ENCODE peak calls at places on chromosomes 2 and 18, in five cellular contexts. T is suprapubic skin, V is tibial nerve, B is epithelial cell of proximal tubule, I is GM10248. R is an unnamed sample.

GRCh38 chr18:42760290-42760689 is 355.2 kb downstream of the RIT2 start:
- DNase-seq in V (no peak), I (no peak), T (no peak), B (no peak), R (no peak)

GRCh38 chr2:7430869-7431641 is 513.8 kb downstream of the RNF144A start:
- DNase-seq in I (peak), T (peak), B (no peak), V (no peak), R (no peak)

GRCh38 chr18:77857926-77858325 is 608.3 kb downstream of the GALR1 start:
- DNase-seq in B (no peak), I (no peak), V (no peak), T (no peak), R (no peak)

GRCh38 chr18:74507120-74507881 is 11.1 kb downstream of the CNDP2 start:
- DNase-seq in T (no peak), B (no peak), V (no peak), I (no peak), R (no peak)

GRCh38 chr18:77701977-77702376 is 452.3 kb downstream of the GALR1 start:
- DNase-seq in T (no peak), I (no peak), V (no peak), B (no peak), R (no peak)

GRCh38 chr2:46818819-46819218 is 96.8 kb downstream of the MCFD2 start:
- DNase-seq in V (no peak), B (no peak), I (no peak), T (no peak), R (no peak)

GRCh38 chr2:26355038-26355995 is 8.7 kb upstream of the ADGRF3 start:
- DNase-seq in B (no peak), V (no peak), I (no peak), T (no peak), R (no peak)

GRCh38 chr2:71589763-71590162 is 136.4 kb downstream of the DYSF start:
- DNase-seq in V (no peak), I (no peak), T (no peak), B (no peak), R (no peak)

GRCh38 chr2:224389317-224389716 is 12.6 kb downstream of the FAM124B start:
- DNase-seq in I (no peak), V (no peak), B (no peak), T (no peak), R (no peak)

GRCh38 chr2:86382698-86383097 is 45.3 kb upstream of the REEP1 start:
- DNase-seq in B (no peak), V (no peak), T (no peak), I (no peak), R (no peak)

GRCh38 chr2:36965751-36966369 is 476 bp downstream of the STRN start:
- DNase-seq in I (peak), T (no peak), V (no peak), B (no peak), R (peak)

GRCh38 chr2:38708900-38709321 is 42.2 kb downstream of the SRSF7 start:
- DNase-seq in V (no peak), B (no peak), I (no peak), T (no peak), R (no peak)

GRCh38 chr18:55529581-55529980 is 58.4 kb downstream of the TCF4 start:
- DNase-seq in V (no peak), B (no peak), T (no peak), I (no peak), R (no peak)

GRCh38 chr18:8277270-8277669 is 332.0 kb upstream of the RAB12 start:
- DNase-seq in V (no peak), I (no peak), T (no peak), B (no peak), R (no peak)

GRCh38 chr2:191303349-191304005 is 58.3 kb downstream of the MYO1B start:
- DNase-seq in I (no peak), T (no peak), V (no peak), B (no peak), R (no peak)

GRCh38 chr18:67969458-67969857 is 452.9 kb upstream of the DSEL start:
- DNase-seq in V (no peak), B (no peak), I (no peak), T (no peak), R (no peak)

GRCh38 chr2:151367571-151367970 is 10.2 kb downstream of the TNFAIP6 start:
- DNase-seq in B (no peak), V (no peak), T (no peak), I (no peak), R (no peak)

GRCh38 chr2:200625317-200625716 is 39.5 kb downstream of the AOX1 start:
- DNase-seq in V (no peak), I (no peak), T (no peak), B (no peak), R (no peak)

GRCh38 chr18:62894681-62895390 is 179.5 kb downstream of the PHLPP1 start:
- DNase-seq in V (no peak), B (no peak), I (no peak), T (no peak), R (no peak)

GRCh38 chr18:40670991-40671390 is 1284.0 kb upstream of the PIK3C3 start:
- DNase-seq in B (no peak), I (no peak), T (no peak), V (no peak), R (no peak)

GRCh38 chr2:143255899-143256298 is 126.7 kb downstream of the ARHGAP15 start:
- DNase-seq in B (no peak), I (no peak), V (no peak), T (no peak), R (no peak)

GRCh38 chr18:73826098-73826497 is 321.5 kb downstream of the FBXO15 start:
- DNase-seq in V (no peak), T (no peak), B (no peak), I (no peak), R (no peak)

GRCh38 chr2:132400169-132400900 is 16.3 kb upstream of the GPR39 start:
- DNase-seq in I (no peak), T (no peak), B (no peak), V (no peak), R (no peak)

GRCh38 chr2:214774108-214774507 is 35.4 kb downstream of the BARD1 start:
- DNase-seq in I (no peak), V (no peak), T (no peak), B (no peak), R (no peak)

GRCh38 chr2:60707750-60708371 is 48.2 kb upstream of the PAPOLG start:
- DNase-seq in B (no peak), I (peak), T (no peak), V (no peak), R (no peak)

GRCh38 chr2:184596819-184597411 is 1.4 kb upstream of the ZNF804A start:
- DNase-seq in I (no peak), V (no peak), T (no peak), B (peak), R (no peak)

GRCh38 chr2:42113427-42113826 is 55.7 kb upstream of the EML4 start:
- DNase-seq in T (no peak), I (no peak), B (no peak), V (no peak), R (no peak)

GRCh38 chr2:42117182-42117579 is 52.0 kb upstream of the EML4 start:
- DNase-seq in T (no peak), I (no peak), V (no peak), B (no peak), R (no peak)

GRCh38 chr2:42117923-42118758 is 51.0 kb upstream of the EML4 start:
- DNase-seq in B (peak), T (no peak), V (no peak), I (no peak), R (no peak)

GRCh38 chr2:42116195-42117181 is 52.7 kb upstream of the EML4 start:
- DNase-seq in T (no peak), I (no peak), V (no peak), B (no peak), R (no peak)

GRCh38 chr2:42115588-42115987 is 53.6 kb upstream of the EML4 start:
- DNase-seq in I (no peak), V (no peak), T (no peak), B (no peak), R (no peak)
- TF ChIP-seq CTCF in I (no peak), V (no peak), T (no peak), B (no peak), R (no peak)

GRCh38 chr18:48949606-48950535 is 894 bp downstream of the SMAD7 start:
- DNase-seq in T (no peak), I (peak), V (no peak), B (no peak), R (peak)
- TF ChIP-seq CTCF in T (no peak), I (peak), V (no peak), B (no peak), R (no peak)

DNA sequence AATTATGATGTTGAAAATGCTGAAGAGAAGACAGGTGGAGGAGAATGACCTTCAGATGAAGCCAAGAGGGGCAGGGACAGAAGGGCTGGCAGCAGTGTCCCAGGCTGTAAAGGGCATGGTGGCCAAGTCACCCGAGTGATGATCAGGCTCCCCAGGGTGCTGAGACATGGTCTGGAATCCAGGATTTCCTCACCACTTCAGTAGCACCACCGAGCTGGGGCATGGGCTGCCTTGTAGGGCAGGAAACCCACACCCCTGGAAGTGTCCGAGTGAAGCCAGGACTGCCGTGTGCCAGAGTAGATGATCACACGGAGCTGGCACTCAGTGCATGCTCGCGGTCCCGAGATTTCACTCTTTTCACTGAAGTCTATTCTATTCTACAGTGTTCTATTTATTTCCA is 92.5 kb downstream of the SEPTIN10 start:
- DNase-seq in T (no peak), B (no peak), I (no peak), V (no peak), R (no peak)
- TF ChIP-seq CTCF in T (no peak), B (no peak), I (no peak), V (no peak), R (no peak)

DNA sequence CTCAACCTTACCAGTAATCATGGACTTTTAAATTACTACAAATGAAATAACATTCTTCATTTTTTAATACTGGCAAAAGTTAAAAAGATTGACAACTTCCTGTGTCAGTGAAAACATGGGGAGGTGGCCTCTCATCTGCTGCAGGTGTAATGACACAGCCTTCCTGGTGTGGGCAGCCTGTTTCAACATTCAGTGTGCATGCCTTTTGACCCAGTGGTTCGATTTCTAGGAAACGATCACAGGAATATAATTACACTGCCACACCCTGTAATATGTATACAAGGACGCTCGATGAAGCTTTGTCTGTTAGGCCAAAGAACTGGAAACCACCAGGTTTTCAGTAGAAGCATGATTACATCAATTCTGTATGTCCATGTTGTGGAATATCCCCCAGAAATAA is 68.7 kb downstream of the MTHFD2 start:
- DNase-seq in V (no peak), I (peak), B (peak), T (no peak), R (no peak)
- TF ChIP-seq CTCF in V (no peak), I (peak), B (peak), T (no peak), R (no peak)